ENCODE peak calls at places on chromosomes 13 and 19, in five cellular contexts. I, Z, H, K and B are unnamed samples.

GRCh38 chr19:8158411-8159074 is 9.2 kb upstream of the FBN3 start:
- DNase-seq in Z (peak), K (peak), I (peak), H (peak), B (no peak)

GRCh38 chr19:10431254-10431942 is 11.1 kb downstream of the PDE4A start:
- DNase-seq in H (peak), I (peak), Z (peak), K (no peak), B (no peak)

GRCh38 chr13:90107658-90108057 is 1239.8 kb upstream of the MIR17HG start:
- DNase-seq in I (no peak), K (no peak), H (no peak), Z (no peak), B (no peak)

GRCh38 chr13:110257408-110257807 is 49.5 kb downstream of the COL4A1 start:
- DNase-seq in Z (no peak), I (no peak), H (no peak), K (no peak), B (no peak)

GRCh38 chr19:30479231-30479630 is 107.0 kb downstream of the ZNF536 start:
- DNase-seq in I (peak), Z (no peak), K (no peak), H (no peak), B (no peak)

GRCh38 chr13:21616880-21617279 is 12.9 kb upstream of the MICU2 start:
- DNase-seq in Z (no peak), K (no peak), I (no peak), H (no peak), B (peak)

GRCh38 chr19:6802336-6803035 is 30.0 kb downstream of the VAV1 start:
- DNase-seq in H (no peak), Z (no peak), K (no peak), I (no peak), B (no peak)

GRCh38 chr19:10701955-10702307 is 692 bp downstream of the QTRT1 start:
- DNase-seq in I (peak), Z (no peak), H (no peak), K (peak), B (peak)

GRCh38 chr13:34371108-34371507 is 553.2 kb downstream of the RFC3 start:
- DNase-seq in K (no peak), H (no peak), Z (no peak), I (no peak), B (no peak)

GRCh38 chr13:59458908-59459579 is 704.7 kb downstream of the DIAPH3 start:
- DNase-seq in H (peak), I (peak), K (no peak), Z (peak), B (no peak)

GRCh38 chr13:77698211-77699058 is 948 bp downstream of the SLAIN1 start:
- DNase-seq in I (peak), H (no peak), K (peak), Z (peak), B (peak)

GRCh38 chr19:29106353-29106885 is 106.5 kb downstream of the UQCRFS1 start:
- DNase-seq in I (no peak), K (no peak), H (no peak), Z (no peak), B (no peak)

GRCh38 chr19:43798546-43799409 is 3.5 kb downstream of the LYPD5 start:
- DNase-seq in K (no peak), H (no peak), I (peak), Z (peak), B (no peak)

GRCh38 chr19:41699231-41699967 is 9.0 kb upstream of the CEACAM5 start:
- DNase-seq in K (no peak), I (no peak), H (no peak), Z (no peak), B (peak)

GRCh38 chr13:113928701-113929627 is 44.9 kb downstream of the C13orf46 start:
- DNase-seq in Z (peak), I (no peak), K (no peak), H (peak), B (no peak)

GRCh38 chr19:29517412-29517811 is 8.4 kb upstream of the VSTM2B start:
- DNase-seq in K (no peak), Z (no peak), H (no peak), I (no peak), B (no peak)

GRCh38 chr19:8638078-8638619 is 7.7 kb downstream of the NFILZ start:
- DNase-seq in H (no peak), K (no peak), Z (peak), I (no peak), B (no peak)

GRCh38 chr19:35247526-35248309 is 1.1 kb upstream of the LSR start:
- DNase-seq in H (no peak), K (peak), Z (no peak), I (peak), B (peak)

GRCh38 chr13:48251616-48252081 is 18.6 kb downstream of the ITM2B start:
- DNase-seq in K (no peak), H (peak), I (no peak), Z (peak), B (no peak)

GRCh38 chr13:111503905-111504695 is 183.7 kb downstream of the TEX29 start:
- DNase-seq in K (no peak), H (no peak), I (no peak), Z (no peak), B (no peak)

GRCh38 chr13:107864543-107865460 is 350.5 kb downstream of the LIG4 start:
- DNase-seq in K (peak), Z (peak), I (peak), H (peak), B (no peak)

GRCh38 chr13:28573595-28574373 is 78.9 kb upstream of the FLT1 start:
- DNase-seq in H (no peak), I (no peak), Z (no peak), K (no peak), B (no peak)

GRCh38 chr13:75123428-75123827 is 358.5 kb downstream of the TBC1D4 start:
- DNase-seq in H (no peak), K (no peak), I (no peak), Z (no peak), B (no peak)

GRCh38 chr19:46073268-46073922 is 32.6 kb upstream of the IGFL4 start:
- DNase-seq in H (no peak), K (no peak), I (no peak), Z (peak), B (no peak)